ENCODE peak calls at places on chromosomes 6 and 20, in eight cellular contexts. One of them, this sample, is unnamed.

GRCh38 chr6:52417675-52418111 is 2.4 kb upstream of the EFHC1 start:
- DNase-seq in NCI-H748 treated with DMSO at 0.1 percent for 48 hours: no peak
- DNase-seq in stimulated activated CD8-positive, alpha-beta memory T cell treated with anti-CD3 and anti-CD28 coated beads, Interleukin-4, amount 100 ng/mL, for 4 hours: no peak
- DNase-seq in EL: peak
- DNase-seq in stimulated activated CD4-positive, alpha-beta T cell treated with anti-CD3 and anti-CD28 coated beads, Interleukin-2, amount 100 ng/mL, for 48 hours: no peak
- DNase-seq in lung: no peak
- DNase-seq in uterus: no peak
- DNase-seq in RKO: no peak
- DNase-seq in this sample: no peak

GRCh38 chr6:53241936-53242335 is 93.3 kb upstream of the GCM1 start:
- DNase-seq in NCI-H748 treated with DMSO at 0.1 percent for 48 hours: no peak
- DNase-seq in stimulated activated CD8-positive, alpha-beta memory T cell treated with anti-CD3 and anti-CD28 coated beads, Interleukin-4, amount 100 ng/mL, for 4 hours: no peak
- DNase-seq in EL: no peak
- DNase-seq in stimulated activated CD4-positive, alpha-beta T cell treated with anti-CD3 and anti-CD28 coated beads, Interleukin-2, amount 100 ng/mL, for 48 hours: no peak
- DNase-seq in lung: peak
- DNase-seq in uterus: no peak
- DNase-seq in RKO: no peak
- DNase-seq in this sample: no peak

GRCh38 chr6:39043776-39044175 is 4.8 kb upstream of the GLP1R start:
- DNase-seq in NCI-H748 treated with DMSO at 0.1 percent for 48 hours: no peak
- DNase-seq in stimulated activated CD8-positive, alpha-beta memory T cell treated with anti-CD3 and anti-CD28 coated beads, Interleukin-4, amount 100 ng/mL, for 4 hours: no peak
- DNase-seq in EL: no peak
- DNase-seq in stimulated activated CD4-positive, alpha-beta T cell treated with anti-CD3 and anti-CD28 coated beads, Interleukin-2, amount 100 ng/mL, for 48 hours: no peak
- DNase-seq in lung: no peak
- DNase-seq in uterus: no peak
- DNase-seq in RKO: no peak
- DNase-seq in this sample: no peak

GRCh38 chr6:100260584-100260983 is 204.1 kb downstream of the SIM1 start:
- DNase-seq in NCI-H748 treated with DMSO at 0.1 percent for 48 hours: no peak
- DNase-seq in stimulated activated CD8-positive, alpha-beta memory T cell treated with anti-CD3 and anti-CD28 coated beads, Interleukin-4, amount 100 ng/mL, for 4 hours: no peak
- DNase-seq in EL: peak
- DNase-seq in stimulated activated CD4-positive, alpha-beta T cell treated with anti-CD3 and anti-CD28 coated beads, Interleukin-2, amount 100 ng/mL, for 48 hours: no peak
- DNase-seq in lung: no peak
- DNase-seq in uterus: no peak
- DNase-seq in RKO: peak
- DNase-seq in this sample: no peak

GRCh38 chr6:78908621-78909020 is 41.3 kb downstream of the IRAK1BP1 start:
- DNase-seq in NCI-H748 treated with DMSO at 0.1 percent for 48 hours: no peak
- DNase-seq in stimulated activated CD8-positive, alpha-beta memory T cell treated with anti-CD3 and anti-CD28 coated beads, Interleukin-4, amount 100 ng/mL, for 4 hours: no peak
- DNase-seq in EL: no peak
- DNase-seq in stimulated activated CD4-positive, alpha-beta T cell treated with anti-CD3 and anti-CD28 coated beads, Interleukin-2, amount 100 ng/mL, for 48 hours: no peak
- DNase-seq in lung: no peak
- DNase-seq in uterus: no peak
- DNase-seq in RKO: no peak
- DNase-seq in this sample: no peak

GRCh38 chr6:47376930-47377329 is 67.2 kb upstream of the TNFRSF21 start:
- DNase-seq in NCI-H748 treated with DMSO at 0.1 percent for 48 hours: no peak
- DNase-seq in stimulated activated CD8-positive, alpha-beta memory T cell treated with anti-CD3 and anti-CD28 coated beads, Interleukin-4, amount 100 ng/mL, for 4 hours: no peak
- DNase-seq in EL: no peak
- DNase-seq in stimulated activated CD4-positive, alpha-beta T cell treated with anti-CD3 and anti-CD28 coated beads, Interleukin-2, amount 100 ng/mL, for 48 hours: no peak
- DNase-seq in lung: no peak
- DNase-seq in uterus: no peak
- DNase-seq in RKO: no peak
- DNase-seq in this sample: no peak

GRCh38 chr6:109424946-109425345 is 15.5 kb downstream of the PPIL6 start:
- DNase-seq in NCI-H748 treated with DMSO at 0.1 percent for 48 hours: no peak
- DNase-seq in stimulated activated CD8-positive, alpha-beta memory T cell treated with anti-CD3 and anti-CD28 coated beads, Interleukin-4, amount 100 ng/mL, for 4 hours: no peak
- DNase-seq in EL: no peak
- DNase-seq in stimulated activated CD4-positive, alpha-beta T cell treated with anti-CD3 and anti-CD28 coated beads, Interleukin-2, amount 100 ng/mL, for 48 hours: no peak
- DNase-seq in lung: no peak
- DNase-seq in uterus: no peak
- DNase-seq in RKO: no peak
- DNase-seq in this sample: no peak

GRCh38 chr6:39488255-39488881 is 165.9 kb upstream of the KCNK16 start:
- DNase-seq in NCI-H748 treated with DMSO at 0.1 percent for 48 hours: no peak
- DNase-seq in stimulated activated CD8-positive, alpha-beta memory T cell treated with anti-CD3 and anti-CD28 coated beads, Interleukin-4, amount 100 ng/mL, for 4 hours: no peak
- DNase-seq in EL: no peak
- DNase-seq in stimulated activated CD4-positive, alpha-beta T cell treated with anti-CD3 and anti-CD28 coated beads, Interleukin-2, amount 100 ng/mL, for 48 hours: no peak
- DNase-seq in lung: no peak
- DNase-seq in uterus: no peak
- DNase-seq in RKO: no peak
- DNase-seq in this sample: no peak

GRCh38 chr6:43647613-43648012 is 2.8 kb downstream of the RSPH9 start:
- DNase-seq in NCI-H748 treated with DMSO at 0.1 percent for 48 hours: no peak
- DNase-seq in stimulated activated CD8-positive, alpha-beta memory T cell treated with anti-CD3 and anti-CD28 coated beads, Interleukin-4, amount 100 ng/mL, for 4 hours: no peak
- DNase-seq in EL: no peak
- DNase-seq in stimulated activated CD4-positive, alpha-beta T cell treated with anti-CD3 and anti-CD28 coated beads, Interleukin-2, amount 100 ng/mL, for 48 hours: no peak
- DNase-seq in lung: no peak
- DNase-seq in uterus: no peak
- DNase-seq in RKO: no peak
- DNase-seq in this sample: no peak

GRCh38 chr20:10115021-10115420 is 80.2 kb downstream of the ANKEF1 start:
- DNase-seq in NCI-H748 treated with DMSO at 0.1 percent for 48 hours: no peak
- DNase-seq in stimulated activated CD8-positive, alpha-beta memory T cell treated with anti-CD3 and anti-CD28 coated beads, Interleukin-4, amount 100 ng/mL, for 4 hours: no peak
- DNase-seq in EL: peak
- DNase-seq in stimulated activated CD4-positive, alpha-beta T cell treated with anti-CD3 and anti-CD28 coated beads, Interleukin-2, amount 100 ng/mL, for 48 hours: no peak
- DNase-seq in lung: no peak
- DNase-seq in uterus: no peak
- DNase-seq in RKO: peak
- DNase-seq in this sample: no peak

GRCh38 chr20:33470457-33470856 is 19.4 kb upstream of the CBFA2T2 start:
- DNase-seq in NCI-H748 treated with DMSO at 0.1 percent for 48 hours: no peak
- DNase-seq in stimulated activated CD8-positive, alpha-beta memory T cell treated with anti-CD3 and anti-CD28 coated beads, Interleukin-4, amount 100 ng/mL, for 4 hours: no peak
- DNase-seq in EL: no peak
- DNase-seq in stimulated activated CD4-positive, alpha-beta T cell treated with anti-CD3 and anti-CD28 coated beads, Interleukin-2, amount 100 ng/mL, for 48 hours: no peak
- DNase-seq in lung: no peak
- DNase-seq in uterus: no peak
- DNase-seq in RKO: no peak
- DNase-seq in this sample: no peak

GRCh38 chr6:3328145-3328544 is 69.4 kb downstream of the PSMG4 start:
- DNase-seq in NCI-H748 treated with DMSO at 0.1 percent for 48 hours: no peak
- DNase-seq in stimulated activated CD8-positive, alpha-beta memory T cell treated with anti-CD3 and anti-CD28 coated beads, Interleukin-4, amount 100 ng/mL, for 4 hours: no peak
- DNase-seq in EL: no peak
- DNase-seq in stimulated activated CD4-positive, alpha-beta T cell treated with anti-CD3 and anti-CD28 coated beads, Interleukin-2, amount 100 ng/mL, for 48 hours: no peak
- DNase-seq in lung: no peak
- DNase-seq in uterus: no peak
- DNase-seq in RKO: peak
- DNase-seq in this sample: no peak

GRCh38 chr6:100230976-100231316 is 233.8 kb downstream of the SIM1 start:
- DNase-seq in NCI-H748 treated with DMSO at 0.1 percent for 48 hours: no peak
- DNase-seq in stimulated activated CD8-positive, alpha-beta memory T cell treated with anti-CD3 and anti-CD28 coated beads, Interleukin-4, amount 100 ng/mL, for 4 hours: no peak
- DNase-seq in EL: peak
- DNase-seq in stimulated activated CD4-positive, alpha-beta T cell treated with anti-CD3 and anti-CD28 coated beads, Interleukin-2, amount 100 ng/mL, for 48 hours: no peak
- DNase-seq in lung: no peak
- DNase-seq in uterus: no peak
- DNase-seq in RKO: peak
- DNase-seq in this sample: no peak

GRCh38 chr20:58719258-58719657 is 26.7 kb downstream of the NPEPL1 start:
- DNase-seq in NCI-H748 treated with DMSO at 0.1 percent for 48 hours: no peak
- DNase-seq in stimulated activated CD8-positive, alpha-beta memory T cell treated with anti-CD3 and anti-CD28 coated beads, Interleukin-4, amount 100 ng/mL, for 4 hours: no peak
- DNase-seq in EL: no peak
- DNase-seq in stimulated activated CD4-positive, alpha-beta T cell treated with anti-CD3 and anti-CD28 coated beads, Interleukin-2, amount 100 ng/mL, for 48 hours: no peak
- DNase-seq in lung: peak
- DNase-seq in uterus: peak
- DNase-seq in RKO: no peak
- DNase-seq in this sample: no peak

GRCh38 chr6:53294095-53294494 is 54.7 kb downstream of the ELOVL5 start:
- DNase-seq in NCI-H748 treated with DMSO at 0.1 percent for 48 hours: no peak
- DNase-seq in stimulated activated CD8-positive, alpha-beta memory T cell treated with anti-CD3 and anti-CD28 coated beads, Interleukin-4, amount 100 ng/mL, for 4 hours: no peak
- DNase-seq in EL: peak
- DNase-seq in stimulated activated CD4-positive, alpha-beta T cell treated with anti-CD3 and anti-CD28 coated beads, Interleukin-2, amount 100 ng/mL, for 48 hours: no peak
- DNase-seq in lung: no peak
- DNase-seq in uterus: no peak
- DNase-seq in RKO: no peak
- DNase-seq in this sample: no peak

GRCh38 chr6:153644000-153644399 is 395.0 kb upstream of the OPRM1 start:
- DNase-seq in NCI-H748 treated with DMSO at 0.1 percent for 48 hours: no peak
- DNase-seq in stimulated activated CD8-positive, alpha-beta memory T cell treated with anti-CD3 and anti-CD28 coated beads, Interleukin-4, amount 100 ng/mL, for 4 hours: no peak
- DNase-seq in EL: no peak
- DNase-seq in stimulated activated CD4-positive, alpha-beta T cell treated with anti-CD3 and anti-CD28 coated beads, Interleukin-2, amount 100 ng/mL, for 48 hours: no peak
- DNase-seq in lung: no peak
- DNase-seq in uterus: no peak
- DNase-seq in RKO: no peak
- DNase-seq in this sample: no peak

GRCh38 chr6:165877773-165878172 is 214.7 kb upstream of the PDE10A start:
- DNase-seq in NCI-H748 treated with DMSO at 0.1 percent for 48 hours: no peak
- DNase-seq in stimulated activated CD8-positive, alpha-beta memory T cell treated with anti-CD3 and anti-CD28 coated beads, Interleukin-4, amount 100 ng/mL, for 4 hours: no peak
- DNase-seq in EL: no peak
- DNase-seq in stimulated activated CD4-positive, alpha-beta T cell treated with anti-CD3 and anti-CD28 coated beads, Interleukin-2, amount 100 ng/mL, for 48 hours: no peak
- DNase-seq in lung: no peak
- DNase-seq in uterus: no peak
- DNase-seq in RKO: no peak
- DNase-seq in this sample: no peak

GRCh38 chr6:70236304-70236703 is 66.6 kb downstream of the COL9A1 start:
- DNase-seq in NCI-H748 treated with DMSO at 0.1 percent for 48 hours: no peak
- DNase-seq in stimulated activated CD8-positive, alpha-beta memory T cell treated with anti-CD3 and anti-CD28 coated beads, Interleukin-4, amount 100 ng/mL, for 4 hours: no peak
- DNase-seq in EL: no peak
- DNase-seq in stimulated activated CD4-positive, alpha-beta T cell treated with anti-CD3 and anti-CD28 coated beads, Interleukin-2, amount 100 ng/mL, for 48 hours: no peak
- DNase-seq in lung: no peak
- DNase-seq in uterus: no peak
- DNase-seq in RKO: no peak
- DNase-seq in this sample: no peak

GRCh38 chr6:56004421-56004820 is 129.0 kb upstream of the BMP5 start:
- DNase-seq in NCI-H748 treated with DMSO at 0.1 percent for 48 hours: no peak
- DNase-seq in stimulated activated CD8-positive, alpha-beta memory T cell treated with anti-CD3 and anti-CD28 coated beads, Interleukin-4, amount 100 ng/mL, for 4 hours: no peak
- DNase-seq in EL: peak
- DNase-seq in stimulated activated CD4-positive, alpha-beta T cell treated with anti-CD3 and anti-CD28 coated beads, Interleukin-2, amount 100 ng/mL, for 48 hours: no peak
- DNase-seq in lung: no peak
- DNase-seq in uterus: no peak
- DNase-seq in RKO: peak
- DNase-seq in this sample: no peak

GRCh38 chr6:46338098-46338497 is 153.2 kb downstream of the RCAN2 start:
- DNase-seq in NCI-H748 treated with DMSO at 0.1 percent for 48 hours: no peak
- DNase-seq in stimulated activated CD8-positive, alpha-beta memory T cell treated with anti-CD3 and anti-CD28 coated beads, Interleukin-4, amount 100 ng/mL, for 4 hours: no peak
- DNase-seq in EL: no peak
- DNase-seq in stimulated activated CD4-positive, alpha-beta T cell treated with anti-CD3 and anti-CD28 coated beads, Interleukin-2, amount 100 ng/mL, for 48 hours: no peak
- DNase-seq in lung: no peak
- DNase-seq in uterus: no peak
- DNase-seq in RKO: no peak
- DNase-seq in this sample: no peak

GRCh38 chr20:48739395-48740268 is 88.2 kb downstream of the PREX1 start:
- DNase-seq in NCI-H748 treated with DMSO at 0.1 percent for 48 hours: no peak
- DNase-seq in stimulated activated CD8-positive, alpha-beta memory T cell treated with anti-CD3 and anti-CD28 coated beads, Interleukin-4, amount 100 ng/mL, for 4 hours: no peak
- DNase-seq in EL: no peak
- DNase-seq in stimulated activated CD4-positive, alpha-beta T cell treated with anti-CD3 and anti-CD28 coated beads, Interleukin-2, amount 100 ng/mL, for 48 hours: no peak
- DNase-seq in lung: no peak
- DNase-seq in uterus: no peak
- DNase-seq in RKO: no peak
- DNase-seq in this sample: no peak

GRCh38 chr20:37640600-37641561 is 52.9 kb upstream of the CTNNBL1 start:
- DNase-seq in NCI-H748 treated with DMSO at 0.1 percent for 48 hours: no peak
- DNase-seq in stimulated activated CD8-positive, alpha-beta memory T cell treated with anti-CD3 and anti-CD28 coated beads, Interleukin-4, amount 100 ng/mL, for 4 hours: no peak
- DNase-seq in EL: no peak
- DNase-seq in stimulated activated CD4-positive, alpha-beta T cell treated with anti-CD3 and anti-CD28 coated beads, Interleukin-2, amount 100 ng/mL, for 48 hours: no peak
- DNase-seq in lung: no peak
- DNase-seq in uterus: no peak
- DNase-seq in RKO: peak
- DNase-seq in this sample: no peak

GRCh38 chr6:36386495-36387439 is 702 bp downstream of the ETV7 start:
- DNase-seq in NCI-H748 treated with DMSO at 0.1 percent for 48 hours: peak
- DNase-seq in stimulated activated CD8-positive, alpha-beta memory T cell treated with anti-CD3 and anti-CD28 coated beads, Interleukin-4, amount 100 ng/mL, for 4 hours: no peak
- DNase-seq in EL: peak
- DNase-seq in stimulated activated CD4-positive, alpha-beta T cell treated with anti-CD3 and anti-CD28 coated beads, Interleukin-2, amount 100 ng/mL, for 48 hours: no peak
- DNase-seq in lung: peak
- DNase-seq in uterus: peak
- DNase-seq in RKO: peak
- DNase-seq in this sample: no peak

GRCh38 chr6:54491431-54491830 is 183.2 kb downstream of the TINAG start:
- DNase-seq in NCI-H748 treated with DMSO at 0.1 percent for 48 hours: no peak
- DNase-seq in stimulated activated CD8-positive, alpha-beta memory T cell treated with anti-CD3 and anti-CD28 coated beads, Interleukin-4, amount 100 ng/mL, for 4 hours: no peak
- DNase-seq in EL: peak
- DNase-seq in stimulated activated CD4-positive, alpha-beta T cell treated with anti-CD3 and anti-CD28 coated beads, Interleukin-2, amount 100 ng/mL, for 48 hours: no peak
- DNase-seq in lung: no peak
- DNase-seq in uterus: no peak
- DNase-seq in RKO: no peak
- DNase-seq in this sample: no peak

GRCh38 chr6:51929934-51930574 is 157.4 kb downstream of the PKHD1 start:
- DNase-seq in NCI-H748 treated with DMSO at 0.1 percent for 48 hours: no peak
- DNase-seq in stimulated activated CD8-positive, alpha-beta memory T cell treated with anti-CD3 and anti-CD28 coated beads, Interleukin-4, amount 100 ng/mL, for 4 hours: no peak
- DNase-seq in EL: no peak
- DNase-seq in stimulated activated CD4-positive, alpha-beta T cell treated with anti-CD3 and anti-CD28 coated beads, Interleukin-2, amount 100 ng/mL, for 48 hours: no peak
- DNase-seq in lung: no peak
- DNase-seq in uterus: no peak
- DNase-seq in RKO: no peak
- DNase-seq in this sample: no peak

GRCh38 chr6:32432050-32432450 is 7.6 kb upstream of the HLA-DRA start:
- DNase-seq in NCI-H748 treated with DMSO at 0.1 percent for 48 hours: peak
- DNase-seq in stimulated activated CD8-positive, alpha-beta memory T cell treated with anti-CD3 and anti-CD28 coated beads, Interleukin-4, amount 100 ng/mL, for 4 hours: no peak
- DNase-seq in EL: peak
- DNase-seq in stimulated activated CD4-positive, alpha-beta T cell treated with anti-CD3 and anti-CD28 coated beads, Interleukin-2, amount 100 ng/mL, for 48 hours: no peak
- DNase-seq in lung: no peak
- DNase-seq in uterus: no peak
- DNase-seq in RKO: peak
- DNase-seq in this sample: no peak

GRCh38 chr6:35302604-35303218 is 5.1 kb downstream of the DEF6 start:
- DNase-seq in NCI-H748 treated with DMSO at 0.1 percent for 48 hours: no peak
- DNase-seq in stimulated activated CD8-positive, alpha-beta memory T cell treated with anti-CD3 and anti-CD28 coated beads, Interleukin-4, amount 100 ng/mL, for 4 hours: peak
- DNase-seq in EL: peak
- DNase-seq in stimulated activated CD4-positive, alpha-beta T cell treated with anti-CD3 and anti-CD28 coated beads, Interleukin-2, amount 100 ng/mL, for 48 hours: peak
- DNase-seq in lung: peak
- DNase-seq in uterus: no peak
- DNase-seq in RKO: no peak
- DNase-seq in this sample: peak

GRCh38 chr6:134420638-134421181 is 102.8 kb upstream of the SGK1 start:
- DNase-seq in NCI-H748 treated with DMSO at 0.1 percent for 48 hours: no peak
- DNase-seq in stimulated activated CD8-positive, alpha-beta memory T cell treated with anti-CD3 and anti-CD28 coated beads, Interleukin-4, amount 100 ng/mL, for 4 hours: no peak
- DNase-seq in EL: peak
- DNase-seq in stimulated activated CD4-positive, alpha-beta T cell treated with anti-CD3 and anti-CD28 coated beads, Interleukin-2, amount 100 ng/mL, for 48 hours: no peak
- DNase-seq in lung: no peak
- DNase-seq in uterus: no peak
- DNase-seq in RKO: no peak
- DNase-seq in this sample: no peak

GRCh38 chr6:33410711-33411631 is at the start of gene PHF1:
- DNase-seq in NCI-H748 treated with DMSO at 0.1 percent for 48 hours: no peak
- DNase-seq in stimulated activated CD8-positive, alpha-beta memory T cell treated with anti-CD3 and anti-CD28 coated beads, Interleukin-4, amount 100 ng/mL, for 4 hours: peak
- DNase-seq in EL: peak
- DNase-seq in stimulated activated CD4-positive, alpha-beta T cell treated with anti-CD3 and anti-CD28 coated beads, Interleukin-2, amount 100 ng/mL, for 48 hours: no peak
- DNase-seq in lung: peak
- DNase-seq in uterus: no peak
- DNase-seq in RKO: peak
- DNase-seq in this sample: no peak

GRCh38 chr20:36848078-36848660 is 27.8 kb upstream of the TLDC2 start:
- DNase-seq in NCI-H748 treated with DMSO at 0.1 percent for 48 hours: no peak
- DNase-seq in stimulated activated CD8-positive, alpha-beta memory T cell treated with anti-CD3 and anti-CD28 coated beads, Interleukin-4, amount 100 ng/mL, for 4 hours: no peak
- DNase-seq in EL: peak
- DNase-seq in stimulated activated CD4-positive, alpha-beta T cell treated with anti-CD3 and anti-CD28 coated beads, Interleukin-2, amount 100 ng/mL, for 48 hours: no peak
- DNase-seq in lung: no peak
- DNase-seq in uterus: peak
- DNase-seq in RKO: no peak
- DNase-seq in this sample: peak

GRCh38 chr20:51513545-51513944 is 29.0 kb downstream of the NFATC2 start:
- DNase-seq in NCI-H748 treated with DMSO at 0.1 percent for 48 hours: no peak
- DNase-seq in stimulated activated CD8-positive, alpha-beta memory T cell treated with anti-CD3 and anti-CD28 coated beads, Interleukin-4, amount 100 ng/mL, for 4 hours: no peak
- DNase-seq in EL: no peak
- DNase-seq in stimulated activated CD4-positive, alpha-beta T cell treated with anti-CD3 and anti-CD28 coated beads, Interleukin-2, amount 100 ng/mL, for 48 hours: no peak
- DNase-seq in lung: no peak
- DNase-seq in uterus: no peak
- DNase-seq in RKO: no peak
- DNase-seq in this sample: no peak

GRCh38 chr6:125831660-125832059 is 40.9 kb downstream of the NCOA7 start:
- DNase-seq in NCI-H748 treated with DMSO at 0.1 percent for 48 hours: no peak
- DNase-seq in stimulated activated CD8-positive, alpha-beta memory T cell treated with anti-CD3 and anti-CD28 coated beads, Interleukin-4, amount 100 ng/mL, for 4 hours: no peak
- DNase-seq in EL: no peak
- DNase-seq in stimulated activated CD4-positive, alpha-beta T cell treated with anti-CD3 and anti-CD28 coated beads, Interleukin-2, amount 100 ng/mL, for 48 hours: no peak
- DNase-seq in lung: no peak
- DNase-seq in uterus: no peak
- DNase-seq in RKO: no peak
- DNase-seq in this sample: no peak